ENCODE peak calls at places on chromosomes 7 and 10, in four cellular contexts. One of them, this sample, is unnamed.

GRCh38 chr10:34505338-34505737 is 309.8 kb downstream of the PARD3 start:
- DNase-seq in hippocampal formation: no peak
- DNase-seq in LoVo: no peak
- DNase-seq in activated CD8-positive, alpha-beta memory T cell treated with anti-CD3 and anti-CD28 coated beads, Interleukin-2, amount 50 U/mL, for 4 hours: no peak
- DNase-seq in this sample: peak; percentile 62

GRCh38 chr10:133094866-133095265 is 7.1 kb downstream of the ADGRA1 start:
- DNase-seq in activated CD8-positive, alpha-beta memory T cell treated with anti-CD3 and anti-CD28 coated beads, Interleukin-2, amount 50 U/mL, for 4 hours: no peak
- DNase-seq in LoVo: no peak
- DNase-seq in hippocampal formation: no peak
- DNase-seq in this sample: no peak

GRCh38 chr7:3880221-3880935 is 579.3 kb downstream of the SDK1 start:
- DNase-seq in hippocampal formation: no peak
- DNase-seq in activated CD8-positive, alpha-beta memory T cell treated with anti-CD3 and anti-CD28 coated beads, Interleukin-2, amount 50 U/mL, for 4 hours: no peak
- DNase-seq in LoVo: no peak
- DNase-seq in this sample: no peak

GRCh38 chr7:28858206-28858605 is 99.9 kb downstream of the TRIL start:
- DNase-seq in activated CD8-positive, alpha-beta memory T cell treated with anti-CD3 and anti-CD28 coated beads, Interleukin-2, amount 50 U/mL, for 4 hours: no peak
- DNase-seq in LoVo: no peak
- DNase-seq in hippocampal formation: no peak
- DNase-seq in this sample: no peak

GRCh38 chr7:38753347-38753746 is 122.2 kb upstream of the AMPH start:
- DNase-seq in activated CD8-positive, alpha-beta memory T cell treated with anti-CD3 and anti-CD28 coated beads, Interleukin-2, amount 50 U/mL, for 4 hours: no peak
- DNase-seq in LoVo: no peak
- DNase-seq in hippocampal formation: no peak
- DNase-seq in this sample: no peak

GRCh38 chr7:2355079-2356008 is 717 bp downstream of the EIF3B start:
- DNase-seq in activated CD8-positive, alpha-beta memory T cell treated with anti-CD3 and anti-CD28 coated beads, Interleukin-2, amount 50 U/mL, for 4 hours: peak; percentile 35
- DNase-seq in hippocampal formation: no peak
- DNase-seq in LoVo: peak; percentile 12
- DNase-seq in this sample: no peak

GRCh38 chr7:113078321-113078720 is 8.3 kb downstream of the GPR85 start:
- DNase-seq in activated CD8-positive, alpha-beta memory T cell treated with anti-CD3 and anti-CD28 coated beads, Interleukin-2, amount 50 U/mL, for 4 hours: no peak
- DNase-seq in LoVo: no peak
- DNase-seq in hippocampal formation: no peak
- DNase-seq in this sample: no peak

GRCh38 chr7:146150153-146150552 is 33.6 kb downstream of the CNTNAP2 start:
- DNase-seq in activated CD8-positive, alpha-beta memory T cell treated with anti-CD3 and anti-CD28 coated beads, Interleukin-2, amount 50 U/mL, for 4 hours: no peak
- DNase-seq in LoVo: no peak
- DNase-seq in hippocampal formation: no peak
- DNase-seq in this sample: no peak

This sample was measured in astrocyte of the cerebellum.